ENCODE peak calls at places on chromosomes 11 and 22, in five cellular contexts. F, S, U, L and Q are unnamed samples.

GRCh38 chr22:27501191-27501936 is 300.2 kb downstream of the MN1 start:
- DNase-seq in F (no peak), S (no peak), U (no peak), L (no peak), Q (no peak)

GRCh38 chr22:44160416-44160815 is 20.3 kb upstream of the PARVG start:
- DNase-seq in F (no peak), S (no peak), U (no peak), L (no peak), Q (no peak)

GRCh38 chr11:75298191-75298590 is 53.3 kb downstream of the ARRB1 start:
- DNase-seq in F (no peak), S (no peak), U (no peak), L (no peak), Q (no peak)

GRCh38 chr11:109071712-109072524 is 350.1 kb upstream of the C11orf87 start:
- DNase-seq in F (peak), S (no peak), U (peak), L (no peak), Q (no peak)

GRCh38 chr22:27881404-27881803 is 37.7 kb downstream of the PITPNB start:
- DNase-seq in F (peak), S (no peak), U (no peak), L (no peak), Q (no peak)

GRCh38 chr11:124839972-124840621 is 25.1 kb upstream of the ROBO3 start:
- DNase-seq in F (no peak), S (no peak), U (no peak), L (no peak), Q (no peak)

GRCh38 chr11:111911563-111912401 is at the start of gene CRYAB:
- DNase-seq in F (peak), S (no peak), U (peak), L (peak), Q (no peak)

GRCh38 chr11:108857382-108857781 is 192.5 kb downstream of the DDX10 start:
- DNase-seq in F (peak), S (no peak), U (no peak), L (no peak), Q (no peak)

GRCh38 chr22:17366830-17367229 is 2.4 kb upstream of the CECR2 start:
- DNase-seq in F (peak), S (peak), U (no peak), L (no peak), Q (peak)

GRCh38 chr11:77455740-77456139 is 18.2 kb downstream of the PAK1 start:
- DNase-seq in F (no peak), S (no peak), U (no peak), L (no peak), Q (no peak)

GRCh38 chr11:9651899-9652748 is 11.8 kb upstream of the SWAP70 start:
- DNase-seq in F (no peak), S (no peak), U (no peak), L (no peak), Q (no peak)

GRCh38 chr11:129279326-129280026 is 87.4 kb upstream of the ARHGAP32 start:
- DNase-seq in F (peak), S (no peak), U (peak), L (peak), Q (no peak)

GRCh38 chr11:12909866-12910265 is 99.2 kb upstream of the RASSF10 start:
- DNase-seq in F (no peak), S (no peak), U (no peak), L (no peak), Q (no peak)

GRCh38 chr22:43976861-43977795 is 21.9 kb downstream of the SAMM50 start:
- DNase-seq in F (no peak), S (no peak), U (no peak), L (no peak), Q (no peak)

GRCh38 chr11:8253566-8253965 is 10.1 kb downstream of the LMO1 start:
- DNase-seq in F (no peak), S (no peak), U (no peak), L (no peak), Q (no peak)

GRCh38 chr22:44133161-44133560 is 47.6 kb upstream of the PARVG start:
- DNase-seq in F (no peak), S (no peak), U (peak), L (no peak), Q (no peak)

GRCh38 chr22:39236321-39237275 is 8.2 kb downstream of the PDGFB start:
- DNase-seq in F (peak), S (peak), U (no peak), L (no peak), Q (peak)

GRCh38 chr11:128757235-128757711 is 63.4 kb downstream of the FLI1 start:
- DNase-seq in F (peak), S (peak), U (no peak), L (no peak), Q (peak)

GRCh38 chr11:125433454-125434121 is 62.5 kb downstream of the FEZ1 start:
- DNase-seq in F (peak), S (no peak), U (peak), L (peak), Q (no peak)

GRCh38 chr11:6323291-6323905 is 3.1 kb upstream of the CAVIN3 start:
- DNase-seq in F (no peak), S (no peak), U (no peak), L (no peak), Q (no peak)

GRCh38 chr11:83722392-83722791 is 436.2 kb upstream of the CCDC90B start:
- DNase-seq in F (no peak), S (no peak), U (no peak), L (no peak), Q (no peak)

GRCh38 chr11:112292785-112293407 is 32.2 kb upstream of the PLET1 start:
- DNase-seq in F (peak), S (no peak), U (peak), L (no peak), Q (no peak)

GRCh38 chr11:66172146-66172545 is 96.3 kb upstream of the RAB1B start:
- DNase-seq in F (peak), S (no peak), U (peak), L (no peak), Q (no peak)

GRCh38 chr11:73875380-73875779 is 1.3 kb downstream of the COA4 start:
- DNase-seq in F (no peak), S (no peak), U (no peak), L (no peak), Q (no peak)
- H3K4me3 ChIP-seq in F (peak), S (peak), U (peak), L (peak), Q (peak)

DNA sequence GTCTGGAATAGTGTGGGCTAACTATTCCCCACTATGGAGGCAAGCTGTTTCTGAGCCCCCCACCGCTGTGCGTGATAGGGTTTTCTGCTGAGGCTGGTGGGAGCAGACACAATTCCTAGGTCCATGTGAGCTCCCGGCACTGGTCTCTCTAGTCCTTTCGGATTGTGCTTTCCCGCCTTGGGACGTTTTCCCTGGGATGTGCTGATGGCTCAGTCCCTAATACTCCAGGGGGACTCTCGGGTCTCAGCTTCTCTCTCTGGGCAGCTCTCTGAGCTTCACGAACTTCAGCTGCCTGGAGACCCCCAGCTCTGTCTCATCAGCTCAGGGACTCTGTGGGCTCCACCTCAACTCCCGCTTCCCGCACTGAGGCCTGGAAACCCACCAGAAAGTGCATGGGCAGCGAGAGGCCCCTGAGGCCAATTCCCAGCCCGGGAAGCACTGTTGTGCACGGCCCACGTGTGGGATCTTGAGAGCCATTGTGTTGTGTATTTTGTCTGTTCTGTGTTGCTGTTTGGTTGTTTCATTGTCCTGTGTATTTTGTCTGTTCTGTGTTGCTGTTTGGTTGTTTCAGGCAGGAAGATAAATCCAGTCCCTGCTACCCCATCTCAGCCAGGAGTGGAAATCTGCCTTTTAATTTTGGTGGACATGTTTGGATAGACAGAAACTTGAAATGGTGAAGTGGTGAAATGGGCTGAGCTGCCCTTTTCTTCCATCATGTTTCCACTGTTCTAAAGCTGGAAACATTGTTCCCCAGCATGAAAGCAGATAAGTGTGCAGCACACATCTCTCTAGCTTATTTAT is 12.7 kb upstream of the TNNT3 start:
- DNase-seq in F (no peak), S (no peak), U (no peak), L (no peak), Q (no peak)
- H3K4me3 ChIP-seq in F (no peak), S (no peak), U (no peak), L (no peak), Q (no peak)

DNA sequence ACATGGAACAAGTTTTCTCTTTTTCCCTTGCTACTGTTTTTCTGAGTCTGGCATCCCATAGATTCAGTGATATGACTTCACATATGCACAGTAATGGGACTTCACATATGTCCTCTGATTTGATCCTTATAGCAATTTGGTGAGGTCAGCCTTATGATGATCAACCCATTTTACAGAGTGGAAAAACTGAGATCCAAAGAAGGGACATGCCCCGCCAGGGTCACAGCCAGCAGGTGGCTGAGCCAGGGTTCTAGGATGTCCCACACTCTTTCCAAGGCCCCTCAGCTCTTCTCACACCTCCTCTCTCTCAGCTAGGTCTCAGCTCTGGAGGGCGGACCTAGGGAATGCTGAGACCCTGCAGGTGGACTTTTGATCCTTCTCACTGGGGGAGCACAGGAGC is 44.3 kb upstream of the CD82 start:
- DNase-seq in F (no peak), S (no peak), U (no peak), L (no peak), Q (no peak)
- H3K4me3 ChIP-seq in F (no peak), S (no peak), U (no peak), L (no peak), Q (no peak)

GRCh38 chr11:118633319-118633690 is 25.9 kb downstream of the PHLDB1 start:
- DNase-seq in F (no peak), S (no peak), U (no peak), L (no peak), Q (no peak)

GRCh38 chr11:118633979-118634378 is 26.6 kb downstream of the PHLDB1 start:
- DNase-seq in F (no peak), S (no peak), U (peak), L (no peak), Q (no peak)

GRCh38 chr11:118635237-118635591 is 27.8 kb downstream of the PHLDB1 start:
- DNase-seq in F (no peak), S (no peak), U (no peak), L (no peak), Q (no peak)

GRCh38 chr11:118635642-118636041 is 28.2 kb downstream of the PHLDB1 start:
- DNase-seq in F (no peak), S (no peak), U (no peak), L (no peak), Q (no peak)

DNA sequence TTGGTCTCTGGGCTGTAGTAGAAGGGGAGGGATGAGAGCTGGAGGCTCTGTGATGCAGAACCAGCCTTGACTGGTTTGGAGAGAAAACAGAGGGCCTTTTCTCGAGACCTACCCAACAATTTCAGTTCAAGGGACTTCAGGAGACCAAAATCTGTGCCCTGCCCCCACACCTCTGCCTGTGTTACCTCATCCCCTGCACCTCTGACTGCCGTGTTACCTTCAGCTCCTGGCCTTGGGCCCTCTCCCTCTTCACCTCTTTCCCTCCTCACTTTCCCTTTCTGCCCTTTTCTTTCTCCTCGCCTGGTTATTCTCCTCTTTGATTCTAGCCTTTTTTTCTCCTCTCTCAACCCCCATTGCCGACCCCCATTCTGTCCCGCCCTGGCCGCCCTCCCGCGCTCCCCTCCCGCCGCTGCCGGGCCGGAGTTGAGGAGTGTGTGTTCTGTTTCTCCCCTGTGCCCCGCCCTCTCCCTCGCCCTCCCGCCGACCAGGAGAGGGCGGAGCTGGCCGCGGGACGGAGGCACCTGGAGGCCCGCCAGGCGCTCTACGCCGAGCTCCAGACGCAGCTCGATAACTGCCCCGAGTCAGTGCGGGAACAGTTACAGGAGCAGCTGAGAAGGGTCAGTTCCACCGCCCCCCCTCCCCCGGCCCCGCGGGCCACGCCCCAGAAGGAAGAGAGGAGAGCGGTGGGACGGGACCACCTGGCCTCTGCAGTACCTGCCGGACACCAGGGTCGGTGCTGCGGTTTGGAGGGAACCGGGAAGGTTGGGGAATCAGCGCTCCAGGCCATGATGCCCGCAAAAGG is 27.2 kb downstream of the PHLDB1 start:
- DNase-seq in F (peak), S (no peak), U (peak), L (peak), Q (no peak)
- H3K4me3 ChIP-seq in F (no peak), S (no peak), U (no peak), L (peak), Q (peak)

DNA sequence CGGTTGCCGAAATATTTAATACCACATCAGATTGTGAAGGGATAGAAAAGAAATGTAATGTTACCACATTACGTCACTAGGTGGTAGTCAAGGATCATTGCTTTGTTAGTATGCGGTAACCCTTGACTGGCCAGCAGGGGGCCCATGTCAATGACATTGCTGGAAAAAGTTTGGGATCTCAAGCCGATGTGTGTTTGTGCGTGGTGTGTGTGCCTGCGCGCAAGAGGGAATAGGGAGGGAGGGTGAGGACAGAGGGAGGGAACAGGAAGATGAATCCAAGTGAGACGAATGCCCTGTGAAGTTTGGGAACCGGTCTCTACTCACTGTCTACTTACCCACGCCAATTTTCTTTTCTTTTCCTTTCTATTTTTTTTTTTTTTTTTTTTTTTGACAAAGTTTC is 10.7 kb upstream of the MRGPRX2 start:
- DNase-seq in F (peak), S (peak), U (peak), L (peak), Q (peak)
- H3K4me3 ChIP-seq in F (peak), S (no peak), U (no peak), L (no peak), Q (no peak)

DNA sequence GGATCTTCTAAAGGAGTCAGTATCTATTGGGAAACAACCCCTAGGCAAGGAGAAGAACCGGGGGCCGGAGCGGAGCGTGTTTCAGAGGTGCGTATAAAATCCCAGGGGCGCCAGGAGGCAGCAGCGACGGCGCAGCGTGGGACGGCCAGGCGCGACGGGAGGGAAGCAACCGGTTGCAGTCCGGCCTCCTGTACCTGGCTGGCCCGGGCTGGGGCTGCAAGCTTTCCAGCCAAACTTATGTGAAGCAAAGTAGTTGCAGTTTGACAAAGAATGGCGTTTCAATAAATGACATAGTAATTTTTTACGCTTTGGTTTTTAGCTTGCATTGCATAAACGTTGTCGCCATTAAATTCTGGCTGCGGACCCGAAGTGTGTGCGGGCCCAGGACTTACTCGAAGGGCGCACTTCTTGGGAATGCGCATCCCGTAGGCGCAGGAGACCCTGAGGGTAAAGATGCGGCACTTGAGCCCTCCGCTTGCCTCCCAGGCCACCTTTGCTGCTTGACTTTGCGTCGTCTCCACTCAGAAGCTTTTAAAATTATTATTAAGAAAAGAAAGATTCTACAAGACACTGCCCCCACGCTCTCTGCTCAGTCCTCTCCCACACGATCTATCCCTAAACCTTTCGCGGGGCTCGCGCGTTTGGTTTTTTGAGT is 1.5 kb upstream of the WT1 start:
- DNase-seq in F (no peak), S (no peak), U (no peak), L (no peak), Q (no peak)
- H3K4me3 ChIP-seq in F (peak), S (no peak), U (no peak), L (no peak), Q (no peak)